ENCODE peak calls at places on chromosomes 12 and 14, in eight cellular contexts. D is HFF-Myc; V is activated CD8-positive, alpha-beta memory T cell treated with anti-CD3 and anti-CD28 coated beads, Interleukin-2, amount 50 U/mL, for 48 hours; X is cardiac fibroblast; H is thoracic aorta; Z is bronchial epithelial cell; L is ACHN; O is cortex of kidney. R is an unnamed sample.

GRCh38 chr12:99911076-99911475 is 73.7 kb downstream of the ANKS1B start:
- DNase-seq in Z (peak), X (peak), O (no peak), D (peak), V (no peak), L (peak), H (peak), R (no peak)

GRCh38 chr14:83071888-83072501 is 1538.3 kb upstream of the SEL1L start:
- DNase-seq in O (no peak), H (no peak), V (no peak), L (peak), D (peak), X (no peak), Z (peak), R (no peak)

GRCh38 chr14:30160608-30161007 is 233.0 kb upstream of the PRKD1 start:
- DNase-seq in L (no peak), V (no peak), D (no peak), O (no peak), H (no peak), Z (no peak), X (no peak), R (no peak)

GRCh38 chr14:64082837-64083236 is 211.3 kb downstream of the ESR2 start:
- DNase-seq in O (no peak), L (no peak), Z (peak), X (peak), H (no peak), V (no peak), D (no peak), R (no peak)

GRCh38 chr12:31035944-31036665 is 37.6 kb upstream of the DDX11 start:
- DNase-seq in V (no peak), D (no peak), X (no peak), H (no peak), L (no peak), O (no peak), Z (peak), R (no peak)

GRCh38 chr12:78392918-78393317 is 471.7 kb upstream of the SYT1 start:
- DNase-seq in V (no peak), O (no peak), D (no peak), H (no peak), X (peak), L (peak), Z (no peak), R (no peak)

GRCh38 chr12:43551971-43552559 is at the start of gene ADAMTS20:
- DNase-seq in V (no peak), H (no peak), X (peak), O (no peak), L (no peak), Z (no peak), D (no peak), R (no peak)

GRCh38 chr14:88630565-88630964 is 67.7 kb downstream of the ZC3H14 start:
- DNase-seq in H (no peak), Z (peak), D (no peak), O (no peak), V (no peak), L (peak), X (peak), R (no peak)

GRCh38 chr14:91897121-91897701 is 29.9 kb upstream of the TC2N start:
- DNase-seq in H (peak), Z (peak), V (no peak), L (no peak), X (peak), O (no peak), D (no peak), R (no peak)

GRCh38 chr12:12561305-12562015 is 1.2 kb downstream of the DUSP16 start:
- DNase-seq in V (peak), D (no peak), H (peak), O (no peak), L (peak), X (peak), Z (peak), R (no peak)

GRCh38 chr12:5173511-5174011 is 129.9 kb downstream of the KCNA5 start:
- DNase-seq in X (no peak), D (no peak), V (no peak), Z (no peak), H (no peak), O (no peak), L (no peak), R (no peak)

GRCh38 chr12:21392384-21392783 is 19.7 kb downstream of the IAPP start:
- DNase-seq in H (no peak), D (no peak), O (no peak), V (no peak), X (no peak), L (no peak), Z (no peak), R (no peak)

GRCh38 chr14:68466491-68466977 is 326.3 kb downstream of the ZFP36L1 start:
- DNase-seq in V (no peak), D (no peak), H (no peak), O (no peak), X (peak), Z (peak), L (peak), R (no peak)